ENCODE peak calls at places on chromosomes 5 and 9, in nine cellular contexts. R is AG04450; E is fibroblast of pulmonary artery; P is stimulated activated naive B cell treated with anti-CD40 and anti-IgM and Interleukin-4, amounts not matched to agents 10 μg/mL and 1 μg/mL and 100 μg/mL, for 72 hours; G is T-helper 1 cell; C is stromal cell of bone marrow; A is right atrium auricular region; W is H1; K is left ventricle myocardium superior. T is an unnamed sample.
A peak's percentile ranks its signal among the peaks of the same experiment; 100 is the strongest.

GRCh38 chr5:138639326-138639725 is 64.1 kb upstream of the HSPA9 start:
- DNase-seq in P (no peak), E (no peak), R (no peak), G (no peak), A (no peak), W (no peak), K (no peak), C (no peak), T (no peak)

GRCh38 chr9:976258-976804 is at the start of gene DMRT3:
- DNase-seq in W (no peak), C (no peak), P (no peak), K (no peak), R (no peak), G (no peak), E (no peak), A (no peak), T (no peak)

GRCh38 chr5:115873392-115873791 is 31.7 kb downstream of the AP3S1 start:
- DNase-seq in W (no peak), E (no peak), C (no peak), R (no peak), P (no peak), A (no peak), K (no peak), G (no peak), T (no peak)

GRCh38 chr9:134376386-134377142 is 50.3 kb downstream of the RXRA start:
- DNase-seq in C (no peak), W (no peak), K (peak; percentile 69), R (no peak), P (no peak), G (no peak), E (no peak), A (no peak), T (no peak)

GRCh38 chr9:16869961-16870605 is 387 bp downstream of the BNC2 start:
- DNase-seq in K (peak; percentile 32), P (no peak), W (no peak), C (no peak), G (no peak), E (peak; percentile 22), A (no peak), R (no peak), T (no peak)

GRCh38 chr5:59069438-59070079 is 486.7 kb downstream of the RAB3C start:
- DNase-seq in K (no peak), W (no peak), G (no peak), A (peak; percentile 66), R (peak; percentile 83), C (peak; percentile 81), E (peak; percentile 95), P (no peak), T (peak; percentile 91)

GRCh38 chr9:5909999-5910398 is 19.3 kb downstream of the MLANA start:
- DNase-seq in R (no peak), E (no peak), A (no peak), C (no peak), G (no peak), P (no peak), K (no peak), W (no peak), T (no peak)

GRCh38 chr5:171826132-171826531 is 40.5 kb downstream of the SMIM23 start:
- DNase-seq in W (no peak), K (no peak), E (no peak), R (no peak), C (no peak), G (no peak), P (no peak), A (no peak), T (no peak)

GRCh38 chr5:386432-387341 is 56.3 kb upstream of the EXOC3 start:
- DNase-seq in G (no peak), P (no peak), E (peak; percentile 46), W (no peak), K (peak; percentile 19), R (no peak), C (no peak), A (peak; percentile 36), T (no peak)

GRCh38 chr5:154138701-154139100 is 51.8 kb upstream of the GALNT10 start:
- DNase-seq in E (peak; percentile 13), K (peak; percentile 81), R (no peak), C (peak; percentile 40), P (no peak), A (no peak), G (no peak), W (no peak), T (no peak)

GRCh38 chr5:56837386-56837785 is 22.0 kb downstream of the MAP3K1 start:
- DNase-seq in P (no peak), K (no peak), W (no peak), R (no peak), E (no peak), C (no peak), A (no peak), G (no peak), T (no peak)

GRCh38 chr5:167244583-167244982 is 1046.9 kb upstream of the WWC1 start:
- DNase-seq in A (no peak), R (no peak), G (no peak), W (peak; percentile 34), C (no peak), E (peak; percentile 18), P (no peak), K (no peak), T (no peak)

GRCh38 chr5:61809651-61810050 is 477.6 kb downstream of the ZSWIM6 start:
- DNase-seq in P (no peak), E (no peak), K (no peak), R (no peak), W (no peak), G (no peak), C (no peak), A (no peak), T (no peak)

GRCh38 chr5:174418809-174419522 is 305.4 kb upstream of the MSX2 start:
- DNase-seq in A (no peak), K (no peak), W (no peak), R (no peak), C (no peak), E (no peak), P (no peak), G (peak; percentile 3), T (no peak)

GRCh38 chr5:64144429-64145215 is 21.0 kb upstream of the RNF180 start:
- DNase-seq in G (no peak), W (no peak), C (peak; percentile 61), P (no peak), R (no peak), K (no peak), A (no peak), E (peak; percentile 40), T (no peak)

GRCh38 chr5:50576686-50577256 is 89.7 kb upstream of the PARP8 start:
- DNase-seq in A (no peak), R (no peak), P (no peak), G (no peak), E (no peak), W (no peak), K (no peak), C (no peak), T (no peak)

GRCh38 chr5:62578540-62578939 is at the start of gene LRRC70:
- DNase-seq in C (peak; percentile 41), A (no peak), E (peak; percentile 96), R (no peak), P (no peak), W (no peak), G (peak; percentile 2), K (no peak), T (peak; percentile 37)

GRCh38 chr9:77013932-77014596 is 5.4 kb upstream of the FOXB2 start:
- DNase-seq in E (no peak), C (no peak), W (no peak), R (no peak), P (no peak), G (no peak), K (no peak), A (peak; percentile 5), T (no peak)

GRCh38 chr5:83000922-83001321 is 76.3 kb downstream of the TMEM167A start:
- DNase-seq in G (no peak), K (no peak), A (no peak), R (no peak), P (no peak), C (no peak), W (no peak), E (no peak), T (no peak)

GRCh38 chr5:139658501-139658927 is 10.4 kb downstream of the CXXC5 start:
- DNase-seq in A (no peak), C (peak; percentile 48), E (no peak), P (no peak), W (no peak), K (peak; percentile 65), R (no peak), G (no peak), T (no peak)

GRCh38 chr9:110602281-110602680 is 22.7 kb upstream of the SVEP1 start:
- DNase-seq in A (no peak), P (no peak), E (no peak), K (no peak), R (no peak), W (no peak), G (no peak), C (no peak), T (no peak)

GRCh38 chr5:18881615-18882014 is 1106.4 kb downstream of the CDH18 start:
- DNase-seq in A (no peak), P (no peak), G (no peak), K (no peak), W (no peak), C (no peak), R (no peak), E (no peak), T (no peak)

GRCh38 chr5:58932057-58932594 is 349.3 kb downstream of the RAB3C start:
- DNase-seq in K (no peak), R (no peak), G (no peak), P (no peak), W (no peak), E (no peak), C (no peak), A (no peak), T (no peak)

T was measured in HFF-Myc.